ENCODE peak calls at places on chromosomes 4 and X, in eight cellular contexts. Z is IMR-90, Y is body of pancreas, K is tibial nerve, W is right lobe of liver, J is heart left ventricle, I is H54, U is endothelial cell of umbilical vein. G is an unnamed sample.
A peak's percentile ranks its signal among the peaks of the same experiment; 100 is the strongest.

GRCh38 chr4:131119661-131120060 is 2023.7 kb downstream of the C4orf33 start:
- DNase-seq in I (no peak), K (no peak), J (no peak), U (no peak), Y (no peak), Z (no peak), W (no peak), G (no peak)

GRCh38 chr4:10554694-10555093 is 97.5 kb upstream of the ZNF518B start:
- DNase-seq in J (no peak), K (peak; percentile 89), U (peak; percentile 67), Y (peak; percentile 45), Z (peak; percentile 59), I (peak; percentile 11), W (no peak), G (peak; percentile 35)

GRCh38 chrX:38560776-38561125 is 591 bp upstream of the TSPAN7 start:
- DNase-seq in W (no peak), Z (no peak), Y (no peak), I (no peak), K (no peak), J (no peak), U (peak; percentile 4), G (no peak)

GRCh38 chrX:135384161-135384836 is 37.4 kb upstream of the SMIM10L2A start:
- DNase-seq in J (no peak), K (no peak), Z (no peak), Y (no peak), I (no peak), W (no peak), U (no peak), G (no peak)

GRCh38 chrX:15985937-15986336 is 131.3 kb upstream of the AP1S2 start:
- DNase-seq in U (no peak), W (no peak), K (no peak), I (no peak), Y (no peak), J (no peak), Z (no peak), G (no peak)

GRCh38 chr4:157075811-157076577 is at the start of gene GLRB:
- DNase-seq in Z (peak; percentile 11), J (peak; percentile 62), Y (peak; percentile 41), I (peak; percentile 38), K (no peak), W (peak; percentile 33), U (peak; percentile 45), G (no peak)

GRCh38 chr4:93184093-93184492 is 644.5 kb upstream of the ATOH1 start:
- DNase-seq in J (no peak), U (no peak), K (no peak), I (no peak), Y (no peak), Z (no peak), W (no peak), G (no peak)

GRCh38 chr4:128858875-128859696 is 49.6 kb downstream of the JADE1 start:
- DNase-seq in J (no peak), W (no peak), Y (no peak), Z (peak; percentile 91), K (no peak), I (no peak), U (no peak), G (no peak)

GRCh38 chrX:120840826-120841225 is 34.8 kb downstream of the CT47B1 start:
- DNase-seq in I (peak; percentile 6), J (no peak), U (peak; percentile 2), W (no peak), K (no peak), Z (no peak), Y (no peak), G (no peak)

GRCh38 chr4:84309191-84309590 is 189.9 kb downstream of the NKX6-1 start:
- DNase-seq in Y (no peak), Z (no peak), K (no peak), W (no peak), J (no peak), U (no peak), I (no peak), G (no peak)

GRCh38 chr4:1793940-1794808 is 1.1 kb downstream of the FGFR3 start:
- DNase-seq in W (no peak), I (no peak), J (no peak), K (no peak), Y (no peak), Z (no peak), U (peak; percentile 22), G (no peak)

GRCh38 chr4:97105716-97106115 is 1037.6 kb downstream of the STPG2 start:
- DNase-seq in I (no peak), K (no peak), Y (no peak), Z (no peak), W (no peak), U (no peak), J (no peak), G (no peak)

GRCh38 chr4:82586055-82586454 is 24.3 kb upstream of the TMEM150C start:
- DNase-seq in Y (no peak), U (no peak), K (no peak), J (no peak), I (no peak), W (no peak), Z (no peak), G (no peak)

GRCh38 chr4:79645942-79646341 is 237.9 kb upstream of the GK2 start:
- DNase-seq in J (no peak), Y (no peak), W (no peak), I (no peak), K (no peak), Z (no peak), U (no peak), G (no peak)

GRCh38 chr4:74096265-74096980 is 2.6 kb downstream of the CXCL2 start:
- DNase-seq in K (no peak), I (no peak), Y (peak; percentile 22), W (peak; percentile 40), Z (no peak), J (no peak), U (peak; percentile 66), G (peak; percentile 29)

GRCh38 chrX:132022115-132022862 is 813 bp upstream of the STK26 start:
- DNase-seq in Z (no peak), K (no peak), I (no peak), Y (no peak), W (no peak), J (no peak), U (peak; percentile 29), G (no peak)

GRCh38 chr4:109969087-109969486 is 56.4 kb downstream of the EGF start:
- DNase-seq in W (no peak), I (no peak), Y (no peak), J (no peak), Z (no peak), K (no peak), U (no peak), G (no peak)

GRCh38 chr4:105279314-105279713 is 132.6 kb downstream of the TET2 start:
- DNase-seq in Y (no peak), W (no peak), I (no peak), K (no peak), J (no peak), U (no peak), Z (no peak), G (no peak)

GRCh38 chrX:40205471-40205870 is 107.7 kb upstream of the BCOR start:
- DNase-seq in Y (peak; percentile 7), U (no peak), I (no peak), Z (no peak), J (no peak), K (no peak), W (no peak), G (no peak)
- TF ChIP-seq POLR2A in Y (no peak), U (no peak), I (no peak), Z (no peak), J (no peak), K (no peak), W (no peak), G (no peak)

GRCh38 chrX:155027509-155028066 is 944 bp downstream of the FUNDC2 start:
- DNase-seq in Z (peak; percentile 70), Y (no peak), J (no peak), U (peak; percentile 44), I (no peak), W (no peak), K (peak; percentile 45), G (no peak)
- TF ChIP-seq POLR2A in Z (peak; percentile 44), Y (no peak), J (no peak), U (no peak), I (no peak), W (peak; percentile 84), K (no peak), G (no peak)

DNA sequence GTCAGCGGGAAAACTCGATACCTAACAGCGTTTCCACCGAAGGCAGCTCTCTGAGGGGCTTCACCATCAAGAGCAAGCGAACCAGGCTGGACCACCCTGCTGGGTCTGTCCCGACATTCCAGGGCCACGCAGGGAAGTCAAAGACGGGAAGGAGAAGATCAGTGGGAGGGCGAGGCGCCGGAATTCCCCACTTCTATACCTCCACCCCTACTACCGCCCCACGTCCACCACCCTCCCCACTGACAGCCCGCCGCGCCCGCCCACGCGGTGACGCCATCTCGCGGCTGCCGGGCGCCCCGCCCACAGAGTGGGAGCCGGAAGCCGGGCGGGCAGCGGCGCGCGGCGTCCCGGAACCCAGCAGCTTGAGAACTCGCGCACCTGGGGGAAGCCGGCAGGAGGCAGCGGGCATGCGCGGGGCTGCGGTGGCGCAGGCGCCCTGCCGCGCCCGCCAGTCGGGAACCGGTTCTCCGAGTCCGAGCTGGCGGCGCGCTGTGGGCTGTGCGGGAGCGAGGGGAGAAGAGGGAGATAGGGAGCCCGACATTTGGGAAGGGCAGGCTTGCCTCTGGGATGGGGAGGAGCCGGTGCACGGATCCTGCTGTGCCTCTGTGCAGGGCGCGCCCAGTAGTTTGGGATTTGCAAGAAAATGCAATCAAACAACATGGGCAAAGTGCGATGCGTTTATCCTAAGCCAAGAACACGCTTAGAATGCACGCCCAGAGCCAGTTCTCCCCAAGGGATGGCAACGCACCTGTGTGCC is 3.2 kb upstream of the STIM2 start:
- DNase-seq in Z (peak; percentile 84), I (peak; percentile 66), Y (peak; percentile 93), W (peak; percentile 91), U (peak; percentile 83), J (peak; percentile 95), K (peak; percentile 71), G (peak; percentile 94)
- TF ChIP-seq POLR2A in Z (no peak), I (peak; percentile 67), Y (peak; percentile 75), W (peak; percentile 86), U (peak; percentile 48), J (no peak), K (peak; percentile 48), G (no peak)

GRCh38 chrX:48911407-48912182 is at the start of gene SLC35A2:
- DNase-seq in I (no peak), Y (peak; percentile 82), Z (peak; percentile 64), J (peak; percentile 88), K (peak; percentile 71), W (peak; percentile 84), U (peak; percentile 75), G (peak; percentile 88)
- TF ChIP-seq POLR2A in I (peak; percentile 56), Y (peak; percentile 28), Z (peak; percentile 81), J (no peak), K (no peak), W (peak; percentile 59), U (peak; percentile 59), G (no peak)

G was measured in stomach.